ENCODE peak calls at places on chromosomes 4 and X, in four cellular contexts. One of them, this sample, is unnamed.

GRCh38 chr4:37762294-37763163 is 64.0 kb upstream of the PGM2 start:
- DNase-seq in astrocyte of the cerebellum: no peak
- DNase-seq in immature natural killer cell: no peak
- DNase-seq in sciatic nerve: no peak
- DNase-seq in this sample: peak

GRCh38 chrX:134236690-134237362 is at the start of gene CCDC160:
- DNase-seq in immature natural killer cell: peak
- DNase-seq in astrocyte of the cerebellum: no peak
- DNase-seq in sciatic nerve: peak
- DNase-seq in this sample: no peak

GRCh38 chr4:147233-147632 is 22.9 kb downstream of the ZNF718 start:
- DNase-seq in immature natural killer cell: no peak
- DNase-seq in astrocyte of the cerebellum: no peak
- DNase-seq in sciatic nerve: no peak
- DNase-seq in this sample: no peak

GRCh38 chrX:8971116-8971515 is 62.8 kb downstream of the FAM9B start:
- DNase-seq in astrocyte of the cerebellum: peak
- DNase-seq in immature natural killer cell: peak
- DNase-seq in sciatic nerve: no peak
- DNase-seq in this sample: no peak

GRCh38 chrX:120457766-120458180 is 11.3 kb downstream of the LAMP2 start:
- DNase-seq in astrocyte of the cerebellum: peak
- DNase-seq in sciatic nerve: no peak
- DNase-seq in immature natural killer cell: no peak
- DNase-seq in this sample: no peak

GRCh38 chr4:15444879-15445576 is 17.2 kb downstream of the C1QTNF7 start:
- DNase-seq in astrocyte of the cerebellum: no peak
- DNase-seq in sciatic nerve: no peak
- DNase-seq in immature natural killer cell: no peak
- DNase-seq in this sample: no peak

GRCh38 chr4:109730294-109731051 is 603 bp upstream of the PLA2G12A start:
- DNase-seq in sciatic nerve: peak
- DNase-seq in astrocyte of the cerebellum: no peak
- DNase-seq in immature natural killer cell: no peak
- DNase-seq in this sample: no peak

GRCh38 chr4:3766791-3767561 is 791 bp downstream of the ADRA2C start:
- DNase-seq in astrocyte of the cerebellum: no peak
- DNase-seq in sciatic nerve: no peak
- DNase-seq in immature natural killer cell: no peak
- DNase-seq in this sample: no peak

GRCh38 chrX:53049127-53049517 is 533 bp downstream of the GPR173 start:
- DNase-seq in sciatic nerve: no peak
- DNase-seq in astrocyte of the cerebellum: no peak
- DNase-seq in immature natural killer cell: no peak
- DNase-seq in this sample: no peak

GRCh38 chrX:119503484-119503861 is 35.2 kb downstream of the SLC25A5 start:
- DNase-seq in astrocyte of the cerebellum: peak
- DNase-seq in immature natural killer cell: no peak
- DNase-seq in sciatic nerve: no peak
- DNase-seq in this sample: no peak

GRCh38 chr4:174505892-174506291 is 16.4 kb downstream of the HPGD start:
- DNase-seq in immature natural killer cell: no peak
- DNase-seq in astrocyte of the cerebellum: no peak
- DNase-seq in sciatic nerve: no peak
- DNase-seq in this sample: no peak

GRCh38 chr4:18185491-18185890 is 163.9 kb upstream of the LCORL start:
- DNase-seq in sciatic nerve: no peak
- DNase-seq in astrocyte of the cerebellum: no peak
- DNase-seq in immature natural killer cell: no peak
- DNase-seq in this sample: no peak